ENCODE peak calls at places on chromosomes 4 and X, in nine cellular contexts. One of them, this sample, is unnamed.

GRCh38 chr4:104967034-104967401 is 179.7 kb upstream of the TET2 start:
- DNase-seq in OCI-LY7: no peak
- DNase-seq in cardiac fibroblast: no peak
- DNase-seq in SK-N-SH: no peak
- DNase-seq in neural progenitor cell: no peak
- DNase-seq in WERI-Rb-1: no peak
- DNase-seq in PC-3: peak
- DNase-seq in dorsolateral prefrontal cortex: no peak
- DNase-seq in uterus: no peak
- DNase-seq in this sample: no peak

GRCh38 chrX:45191820-45192409 is 8.8 kb downstream of the DIPK2B start:
- DNase-seq in OCI-LY7: no peak
- DNase-seq in cardiac fibroblast: no peak
- DNase-seq in SK-N-SH: no peak
- DNase-seq in neural progenitor cell: no peak
- DNase-seq in WERI-Rb-1: no peak
- DNase-seq in PC-3: peak
- DNase-seq in dorsolateral prefrontal cortex: peak
- DNase-seq in uterus: no peak
- DNase-seq in this sample: no peak

GRCh38 chrX:109372716-109373115 is 109.2 kb downstream of the GUCY2F start:
- DNase-seq in OCI-LY7: no peak
- DNase-seq in cardiac fibroblast: no peak
- DNase-seq in SK-N-SH: no peak
- DNase-seq in neural progenitor cell: no peak
- DNase-seq in WERI-Rb-1: no peak
- DNase-seq in PC-3: no peak
- DNase-seq in dorsolateral prefrontal cortex: no peak
- DNase-seq in uterus: no peak
- DNase-seq in this sample: no peak

GRCh38 chrX:17559728-17560379 is 177.4 kb upstream of the SCML1 start:
- DNase-seq in OCI-LY7: no peak
- DNase-seq in cardiac fibroblast: peak
- DNase-seq in SK-N-SH: no peak
- DNase-seq in neural progenitor cell: peak
- DNase-seq in WERI-Rb-1: no peak
- DNase-seq in PC-3: peak
- DNase-seq in dorsolateral prefrontal cortex: no peak
- DNase-seq in uterus: no peak
- DNase-seq in this sample: peak

GRCh38 chr4:158159054-158159717 is 13.6 kb downstream of the GASK1B start:
- DNase-seq in OCI-LY7: no peak
- DNase-seq in cardiac fibroblast: peak
- DNase-seq in SK-N-SH: no peak
- DNase-seq in neural progenitor cell: no peak
- DNase-seq in WERI-Rb-1: no peak
- DNase-seq in PC-3: peak
- DNase-seq in dorsolateral prefrontal cortex: no peak
- DNase-seq in uterus: no peak
- DNase-seq in this sample: peak

GRCh38 chrX:112642349-112642748 is 37.4 kb downstream of the LHFPL1 start:
- DNase-seq in OCI-LY7: peak
- DNase-seq in cardiac fibroblast: peak
- DNase-seq in SK-N-SH: peak
- DNase-seq in neural progenitor cell: peak
- DNase-seq in WERI-Rb-1: peak
- DNase-seq in PC-3: peak
- DNase-seq in dorsolateral prefrontal cortex: peak
- DNase-seq in uterus: peak
- DNase-seq in this sample: peak

GRCh38 chr4:100681289-100681688 is 163.5 kb upstream of the EMCN start:
- DNase-seq in OCI-LY7: no peak
- DNase-seq in cardiac fibroblast: no peak
- DNase-seq in SK-N-SH: peak
- DNase-seq in neural progenitor cell: no peak
- DNase-seq in WERI-Rb-1: no peak
- DNase-seq in PC-3: no peak
- DNase-seq in dorsolateral prefrontal cortex: no peak
- DNase-seq in uterus: no peak
- DNase-seq in this sample: no peak

GRCh38 chr4:83677656-83678055 is 141.7 kb downstream of the GPAT3 start:
- DNase-seq in OCI-LY7: no peak
- DNase-seq in cardiac fibroblast: no peak
- DNase-seq in SK-N-SH: no peak
- DNase-seq in neural progenitor cell: no peak
- DNase-seq in WERI-Rb-1: no peak
- DNase-seq in PC-3: no peak
- DNase-seq in dorsolateral prefrontal cortex: no peak
- DNase-seq in uterus: no peak
- DNase-seq in this sample: peak

GRCh38 chrX:111445485-111445884 is 33.5 kb upstream of the DCX start:
- DNase-seq in OCI-LY7: peak
- DNase-seq in cardiac fibroblast: peak
- DNase-seq in SK-N-SH: peak
- DNase-seq in neural progenitor cell: peak
- DNase-seq in WERI-Rb-1: no peak
- DNase-seq in PC-3: peak
- DNase-seq in dorsolateral prefrontal cortex: no peak
- DNase-seq in uterus: no peak
- DNase-seq in this sample: peak

GRCh38 chr4:107989537-107990386 is at the start of gene HADH:
- DNase-seq in OCI-LY7: peak
- DNase-seq in cardiac fibroblast: peak
- DNase-seq in SK-N-SH: peak
- DNase-seq in neural progenitor cell: peak
- DNase-seq in WERI-Rb-1: peak
- DNase-seq in PC-3: peak
- DNase-seq in dorsolateral prefrontal cortex: peak
- DNase-seq in uterus: peak
- DNase-seq in this sample: peak

GRCh38 chr4:88018471-88018870 is 11.0 kb downstream of the PKD2 start:
- DNase-seq in OCI-LY7: no peak
- DNase-seq in cardiac fibroblast: peak
- DNase-seq in SK-N-SH: no peak
- DNase-seq in neural progenitor cell: no peak
- DNase-seq in WERI-Rb-1: no peak
- DNase-seq in PC-3: no peak
- DNase-seq in dorsolateral prefrontal cortex: no peak
- DNase-seq in uterus: peak
- DNase-seq in this sample: peak

GRCh38 chrX:49877397-49878101 is 1.7 kb upstream of the USP27X start:
- DNase-seq in OCI-LY7: no peak
- DNase-seq in cardiac fibroblast: no peak
- DNase-seq in SK-N-SH: no peak
- DNase-seq in neural progenitor cell: no peak
- DNase-seq in WERI-Rb-1: no peak
- DNase-seq in PC-3: no peak
- DNase-seq in dorsolateral prefrontal cortex: no peak
- DNase-seq in uterus: no peak
- DNase-seq in this sample: no peak

GRCh38 chr4:29588615-29589014 is 1131.6 kb upstream of the PCDH7 start:
- DNase-seq in OCI-LY7: no peak
- DNase-seq in cardiac fibroblast: no peak
- DNase-seq in SK-N-SH: no peak
- DNase-seq in neural progenitor cell: no peak
- DNase-seq in WERI-Rb-1: no peak
- DNase-seq in PC-3: peak
- DNase-seq in dorsolateral prefrontal cortex: no peak
- DNase-seq in uterus: no peak
- DNase-seq in this sample: no peak

GRCh38 chr4:151874328-151874727 is 113.5 kb upstream of the GATB start:
- DNase-seq in OCI-LY7: no peak
- DNase-seq in cardiac fibroblast: no peak
- DNase-seq in SK-N-SH: no peak
- DNase-seq in neural progenitor cell: peak
- DNase-seq in WERI-Rb-1: no peak
- DNase-seq in PC-3: no peak
- DNase-seq in dorsolateral prefrontal cortex: no peak
- DNase-seq in uterus: no peak
- DNase-seq in this sample: no peak

GRCh38 chr4:55440786-55441185 is 45.0 kb downstream of the TMEM165 start:
- DNase-seq in OCI-LY7: no peak
- DNase-seq in cardiac fibroblast: no peak
- DNase-seq in SK-N-SH: no peak
- DNase-seq in neural progenitor cell: no peak
- DNase-seq in WERI-Rb-1: no peak
- DNase-seq in PC-3: no peak
- DNase-seq in dorsolateral prefrontal cortex: no peak
- DNase-seq in uterus: no peak
- DNase-seq in this sample: no peak

GRCh38 chr4:16224669-16225068 is 1.6 kb downstream of the TAPT1 start:
- DNase-seq in OCI-LY7: no peak
- DNase-seq in cardiac fibroblast: no peak
- DNase-seq in SK-N-SH: no peak
- DNase-seq in neural progenitor cell: no peak
- DNase-seq in WERI-Rb-1: no peak
- DNase-seq in PC-3: no peak
- DNase-seq in dorsolateral prefrontal cortex: no peak
- DNase-seq in uterus: no peak
- DNase-seq in this sample: no peak

GRCh38 chr4:109294468-109295020 is 7.9 kb downstream of the COL25A1 start:
- DNase-seq in OCI-LY7: no peak
- DNase-seq in cardiac fibroblast: no peak
- DNase-seq in SK-N-SH: no peak
- DNase-seq in neural progenitor cell: no peak
- DNase-seq in WERI-Rb-1: no peak
- DNase-seq in PC-3: no peak
- DNase-seq in dorsolateral prefrontal cortex: no peak
- DNase-seq in uterus: no peak
- DNase-seq in this sample: no peak

GRCh38 chr4:182883351-182883750 is 33.8 kb downstream of the DCTD start:
- DNase-seq in OCI-LY7: no peak
- DNase-seq in cardiac fibroblast: no peak
- DNase-seq in SK-N-SH: no peak
- DNase-seq in neural progenitor cell: no peak
- DNase-seq in WERI-Rb-1: no peak
- DNase-seq in PC-3: no peak
- DNase-seq in dorsolateral prefrontal cortex: no peak
- DNase-seq in uterus: no peak
- DNase-seq in this sample: no peak

GRCh38 chr4:2598661-2599654 is 62.5 kb downstream of the FAM193A start:
- DNase-seq in OCI-LY7: peak
- DNase-seq in cardiac fibroblast: peak
- DNase-seq in SK-N-SH: peak
- DNase-seq in neural progenitor cell: no peak
- DNase-seq in WERI-Rb-1: no peak
- DNase-seq in PC-3: no peak
- DNase-seq in dorsolateral prefrontal cortex: no peak
- DNase-seq in uterus: peak
- DNase-seq in this sample: no peak

DNA sequence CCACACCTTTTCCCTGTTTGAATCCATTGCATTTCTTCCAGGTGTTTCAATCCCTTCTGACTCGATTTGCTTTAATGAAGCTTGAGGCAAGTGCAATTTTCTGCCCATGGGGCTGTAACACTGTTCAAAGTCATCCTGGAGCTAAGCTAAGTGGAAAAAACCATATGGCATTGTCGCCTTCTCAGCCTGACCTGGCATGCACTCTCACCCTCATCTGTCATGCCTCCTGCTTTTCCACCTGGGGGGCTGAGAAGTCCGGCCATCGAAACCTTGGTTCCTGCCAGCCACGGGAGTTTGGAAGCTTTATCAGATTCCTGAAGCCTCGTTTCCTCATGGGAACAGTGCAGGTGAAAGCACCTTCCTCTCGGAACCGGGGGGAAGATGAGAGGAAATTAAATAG is 38.2 kb downstream of the WFS1 start:
- DNase-seq in OCI-LY7: no peak
- DNase-seq in cardiac fibroblast: no peak
- DNase-seq in SK-N-SH: no peak
- DNase-seq in neural progenitor cell: no peak
- DNase-seq in WERI-Rb-1: peak
- DNase-seq in PC-3: no peak
- DNase-seq in dorsolateral prefrontal cortex: no peak
- DNase-seq in uterus: no peak
- DNase-seq in this sample: no peak
- TF ChIP-seq CTCF in OCI-LY7: no peak
- TF ChIP-seq CTCF in cardiac fibroblast: no peak
- TF ChIP-seq CTCF in SK-N-SH: no peak
- TF ChIP-seq CTCF in neural progenitor cell: no peak
- TF ChIP-seq CTCF in WERI-Rb-1: no peak
- TF ChIP-seq CTCF in PC-3: no peak
- TF ChIP-seq CTCF in dorsolateral prefrontal cortex: no peak
- TF ChIP-seq CTCF in uterus: no peak
- TF ChIP-seq CTCF in this sample: no peak

GRCh38 chr4:169611157-169611556 is 1.2 kb downstream of the NEK1 start:
- DNase-seq in OCI-LY7: no peak
- DNase-seq in cardiac fibroblast: no peak
- DNase-seq in SK-N-SH: no peak
- DNase-seq in neural progenitor cell: no peak
- DNase-seq in WERI-Rb-1: no peak
- DNase-seq in PC-3: no peak
- DNase-seq in dorsolateral prefrontal cortex: no peak
- DNase-seq in uterus: no peak
- DNase-seq in this sample: no peak
- H3K4me3 ChIP-seq in OCI-LY7: peak
- H3K4me3 ChIP-seq in cardiac fibroblast: peak
- H3K4me3 ChIP-seq in SK-N-SH: peak
- H3K4me3 ChIP-seq in neural progenitor cell: peak
- H3K4me3 ChIP-seq in WERI-Rb-1: peak
- H3K4me3 ChIP-seq in PC-3: peak
- H3K4me3 ChIP-seq in dorsolateral prefrontal cortex: peak
- H3K4me3 ChIP-seq in uterus: peak
- H3K4me3 ChIP-seq in this sample: peak

DNA sequence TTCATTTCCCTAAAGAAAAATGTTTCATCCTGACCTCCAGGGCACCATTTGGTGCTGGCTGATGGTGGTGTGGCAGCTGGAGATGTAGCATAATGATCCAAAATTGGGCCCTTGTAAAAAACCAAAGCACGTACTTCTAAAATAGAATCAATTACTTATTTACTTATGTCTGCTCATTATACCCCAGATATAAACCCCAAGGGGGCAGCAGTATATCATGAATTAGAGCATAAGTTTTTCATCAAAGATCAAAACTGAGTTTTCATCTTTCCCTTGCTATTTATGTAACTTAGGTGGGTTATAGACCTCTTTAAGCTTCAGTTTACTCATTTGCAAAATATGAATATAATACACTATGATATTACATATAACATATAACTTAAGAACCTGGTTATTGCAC is 241.1 kb downstream of the TACR3 start:
- DNase-seq in OCI-LY7: no peak
- DNase-seq in cardiac fibroblast: no peak
- DNase-seq in SK-N-SH: no peak
- DNase-seq in neural progenitor cell: no peak
- DNase-seq in WERI-Rb-1: no peak
- DNase-seq in PC-3: peak
- DNase-seq in dorsolateral prefrontal cortex: no peak
- DNase-seq in uterus: no peak
- DNase-seq in this sample: no peak
- TF ChIP-seq CTCF in OCI-LY7: no peak
- TF ChIP-seq CTCF in cardiac fibroblast: no peak
- TF ChIP-seq CTCF in SK-N-SH: no peak
- TF ChIP-seq CTCF in neural progenitor cell: no peak
- TF ChIP-seq CTCF in WERI-Rb-1: no peak
- TF ChIP-seq CTCF in PC-3: peak
- TF ChIP-seq CTCF in dorsolateral prefrontal cortex: no peak
- TF ChIP-seq CTCF in uterus: no peak
- TF ChIP-seq CTCF in this sample: peak

DNA sequence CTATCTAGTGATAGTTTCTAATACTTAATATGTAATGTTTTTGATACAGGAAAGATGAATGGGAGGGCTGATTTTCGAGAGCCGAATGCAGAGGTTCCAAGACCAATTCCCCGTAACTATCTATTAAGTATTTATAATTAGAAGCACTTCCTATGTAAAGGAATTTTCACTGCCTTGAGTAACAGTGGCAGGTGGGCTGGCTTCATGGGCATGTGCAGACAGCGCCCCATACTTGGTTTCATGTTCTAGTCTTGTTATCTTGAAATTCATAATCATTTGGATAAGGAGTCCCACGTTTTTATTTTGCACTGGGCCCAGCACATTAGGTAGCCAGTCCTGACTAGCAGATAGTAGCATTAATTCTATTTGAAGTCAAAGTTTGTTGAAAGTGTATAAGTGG is 1.7 kb downstream of the OCIAD1 start:
- DNase-seq in OCI-LY7: no peak
- DNase-seq in cardiac fibroblast: no peak
- DNase-seq in SK-N-SH: no peak
- DNase-seq in neural progenitor cell: no peak
- DNase-seq in WERI-Rb-1: no peak
- DNase-seq in PC-3: no peak
- DNase-seq in dorsolateral prefrontal cortex: no peak
- DNase-seq in uterus: no peak
- DNase-seq in this sample: no peak
- H3K4me3 ChIP-seq in OCI-LY7: peak
- H3K4me3 ChIP-seq in cardiac fibroblast: no peak
- H3K4me3 ChIP-seq in SK-N-SH: peak
- H3K4me3 ChIP-seq in neural progenitor cell: peak
- H3K4me3 ChIP-seq in WERI-Rb-1: no peak
- H3K4me3 ChIP-seq in PC-3: peak
- H3K4me3 ChIP-seq in dorsolateral prefrontal cortex: peak
- H3K4me3 ChIP-seq in uterus: peak
- H3K4me3 ChIP-seq in this sample: peak